ENCODE peak calls at places on chromosomes 11 and 22, in six cellular contexts. G, T, X, U, A and E are unnamed samples.

GRCh38 chr11:11415786-11416390 is 62.8 kb upstream of the CSNK2A3 start:
- DNase-seq in U (no peak), G (no peak), X (no peak), A (no peak), T (peak; percentile 45), E (peak; percentile 77)

GRCh38 chr11:83454674-83455073 is 168.5 kb upstream of the CCDC90B start:
- DNase-seq in A (no peak), X (no peak), G (no peak), U (no peak), T (no peak), E (no peak)

GRCh38 chr11:47259178-47259977 is 1.6 kb downstream of the NR1H3 start:
- DNase-seq in G (no peak), T (peak; percentile 31), U (no peak), X (no peak), A (no peak), E (no peak)

GRCh38 chr11:62370743-62371440 is 33.6 kb downstream of the ASRGL1 start:
- DNase-seq in A (no peak), G (peak; percentile 13), T (no peak), U (no peak), X (no peak), E (no peak)

GRCh38 chr11:11486002-11486401 is 133.0 kb upstream of the CSNK2A3 start:
- DNase-seq in A (peak; percentile 19), G (no peak), X (no peak), U (no peak), T (no peak), E (no peak)

GRCh38 chr22:21020802-21021429 is 6.0 kb downstream of the P2RX6 start:
- DNase-seq in U (no peak), X (no peak), A (no peak), G (no peak), T (no peak), E (no peak)

GRCh38 chr11:92240946-92241345 is 16.3 kb downstream of the FAT3 start:
- DNase-seq in G (no peak), U (no peak), A (no peak), T (no peak), X (no peak), E (no peak)

GRCh38 chr22:32985899-32986772 is 72.0 kb downstream of the SYN3 start:
- DNase-seq in G (no peak), X (peak; percentile 50), T (peak; percentile 78), U (peak; percentile 77), A (peak; percentile 80), E (peak; percentile 62)

GRCh38 chr11:31000412-31000811 is 369.1 kb downstream of the DCDC1 start:
- DNase-seq in A (no peak), U (no peak), G (no peak), X (no peak), T (no peak), E (no peak)

GRCh38 chr11:79437274-79437980 is 3.4 kb downstream of the TENM4 start:
- DNase-seq in U (peak; percentile 55), A (peak; percentile 57), G (no peak), X (peak; percentile 54), T (no peak), E (no peak)

GRCh38 chr11:32385998-32386397 is 49.3 kb downstream of the WT1 start:
- DNase-seq in G (no peak), A (no peak), X (no peak), U (no peak), T (peak; percentile 40), E (peak; percentile 28)

GRCh38 chr11:76684470-76684869 is 13.9 kb upstream of the LRRC32 start:
- DNase-seq in X (no peak), U (no peak), G (no peak), A (no peak), T (no peak), E (no peak)

GRCh38 chr22:42635531-42635930 is 4.9 kb downstream of the ATP5MGL start:
- DNase-seq in G (no peak), U (no peak), T (peak; percentile 94), X (no peak), A (no peak), E (peak; percentile 95)

GRCh38 chr22:33213383-33214075 is 155.3 kb upstream of the SYN3 start:
- DNase-seq in X (no peak), U (no peak), G (no peak), T (no peak), A (no peak), E (no peak)